ENCODE peak calls at places on chromosomes 4 and X, in seven cellular contexts. S is lower lobe of right lung, I is H1, K is transverse colon, J is heart right ventricle, E is lung, X is esophagus muscularis mucosa. N is an unnamed sample. For H3K4me1 and H3K27me3, the result is how much of the 10 kb centered on the place peaks cover.

GRCh38 chrX:150361777-150362351 is 1.3 kb upstream of the MAMLD1 start:
- DNase-seq in S (peak), I (peak), K (no peak), J (no peak), E (peak), X (no peak), N (no peak)

GRCh38 chr4:172554588-172554987 is 614.0 kb upstream of the GALNT7 start:
- DNase-seq in S (no peak), I (no peak), K (no peak), J (no peak), E (no peak), X (no peak), N (no peak)

GRCh38 chr4:2436301-2436700 is 17.5 kb downstream of the CFAP99 start:
- DNase-seq in S (no peak), I (no peak), K (no peak), J (no peak), E (no peak), X (no peak), N (no peak)

GRCh38 chr4:166501941-166502382 is 628.9 kb downstream of the TLL1 start:
- DNase-seq in S (no peak), I (peak), K (no peak), J (no peak), E (no peak), X (no peak), N (no peak)

GRCh38 chr4:172986114-172986513 is 182.5 kb upstream of the GALNT7 start:
- DNase-seq in S (no peak), I (no peak), K (no peak), J (no peak), E (no peak), X (no peak), N (no peak)

GRCh38 chrX:38985375-38985774 is 184.1 kb downstream of the MID1IP1 start:
- DNase-seq in S (no peak), I (no peak), K (no peak), J (no peak), E (no peak), X (no peak), N (no peak)

GRCh38 chr4:91502365-91502764 is 801.4 kb upstream of the GRID2 start:
- DNase-seq in S (no peak), I (no peak), K (no peak), J (no peak), E (no peak), X (no peak), N (no peak)

GRCh38 chrX:18668468-18668867 is 3.4 kb downstream of the RS1 start:
- DNase-seq in S (no peak), I (no peak), K (no peak), J (no peak), E (no peak), X (no peak), N (no peak)

GRCh38 chrX:70444326-70445196 is at the start of gene DLG3:
- DNase-seq in S (no peak), I (peak), K (no peak), J (no peak), E (no peak), X (no peak), N (no peak)

GRCh38 chr4:89422441-89422950 is 114.9 kb upstream of the GPRIN3 start:
- DNase-seq in S (no peak), I (no peak), K (no peak), J (no peak), E (no peak), X (no peak), N (no peak)
- H3K4me1 ChIP-seq in S (under half), I (under half), K (under half), J (under half), E (under half), X (under half), N (under half)

GRCh38 chrX:2913118-2913517 is 16.0 kb downstream of the ARSD start:
- DNase-seq in S (no peak), I (no peak), K (no peak), J (no peak), E (no peak), X (no peak), N (no peak)
- TF ChIP-seq CTCF in S (no peak), I (no peak), K (no peak), J (peak), E (no peak), X (no peak), N (no peak)

GRCh38 chr4:73222466-73223257 is 35.9 kb downstream of the ANKRD17 start:
- DNase-seq in S (no peak), I (no peak), K (peak), J (peak), E (peak), X (no peak), N (no peak)
- H3K27me3 ChIP-seq in S (under half), I (under half), K (under half), J (under half), E (under half), X (under half), N (under half)

GRCh38 chr4:184792950-184793555 is 32.7 kb downstream of the ACSL1 start:
- DNase-seq in S (peak), I (no peak), K (no peak), J (no peak), E (no peak), X (no peak), N (no peak)

GRCh38 chr4:184795214-184795844 is 30.4 kb downstream of the ACSL1 start:
- DNase-seq in S (no peak), I (no peak), K (no peak), J (no peak), E (no peak), X (no peak), N (no peak)

GRCh38 chr4:184794470-184794869 is 31.3 kb downstream of the ACSL1 start:
- DNase-seq in S (no peak), I (no peak), K (no peak), J (no peak), E (no peak), X (no peak), N (no peak)

GRCh38 chr4:184793735-184794355 is 31.9 kb downstream of the ACSL1 start:
- DNase-seq in S (no peak), I (no peak), K (no peak), J (no peak), E (no peak), X (no peak), N (no peak)

DNA sequence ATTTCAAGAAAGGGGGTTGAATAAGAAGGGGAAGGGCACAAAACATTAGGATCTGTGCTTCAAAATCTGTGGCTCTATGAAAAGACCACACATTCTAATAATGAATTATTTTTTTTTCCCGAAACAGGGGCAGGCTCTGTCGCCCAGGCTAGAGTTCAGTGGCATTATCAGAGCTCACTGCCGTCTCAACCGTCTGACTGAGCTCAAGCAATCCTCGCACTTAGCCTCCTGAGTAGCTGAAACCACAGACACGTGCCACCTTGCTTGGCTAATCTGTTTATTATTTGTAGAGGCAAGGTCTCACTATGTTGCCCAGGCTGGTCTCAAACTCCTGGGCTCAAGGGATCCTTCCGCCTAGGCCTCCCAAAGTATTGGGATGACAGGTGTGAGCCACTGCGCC is 33.4 kb downstream of the ACSL1 start:
- DNase-seq in S (no peak), I (no peak), K (no peak), J (no peak), E (no peak), X (no peak), N (no peak)
- H3K4me1 ChIP-seq in S (under half), I (under half), K (under half), J (under half), E (under half), X (under half), N (under half)

DNA sequence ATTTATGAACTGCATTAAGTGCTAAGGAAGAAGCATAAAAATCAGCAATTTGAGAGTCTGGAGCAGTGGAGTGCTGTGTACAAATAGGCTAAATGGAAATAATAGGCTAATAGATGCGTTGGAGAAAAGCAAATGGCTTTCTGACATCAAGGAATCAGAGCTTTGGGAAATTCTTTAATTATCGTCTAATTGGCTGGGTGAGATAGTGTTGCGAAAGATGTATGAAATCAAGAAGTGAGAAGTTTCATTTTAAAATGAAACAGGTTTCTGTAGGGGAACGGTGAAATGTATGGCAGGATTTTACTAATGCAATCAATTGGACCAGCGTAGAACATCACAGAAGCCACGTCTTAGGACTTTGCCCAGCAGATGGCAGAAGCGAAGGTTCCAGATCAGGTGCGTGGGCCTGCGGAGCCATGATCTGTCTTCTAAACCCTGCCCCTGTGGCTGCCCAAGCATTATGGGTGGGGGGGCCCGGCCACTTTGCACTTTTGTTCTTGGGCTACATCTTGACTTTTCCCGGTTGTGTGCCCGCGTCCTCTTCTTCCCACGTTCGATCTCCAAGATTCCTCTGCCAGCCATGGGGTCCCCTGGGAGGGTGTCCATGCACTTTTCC is 118.5 kb upstream of the SHISA3 start:
- DNase-seq in S (no peak), I (no peak), K (no peak), J (no peak), E (no peak), X (no peak), N (no peak)
- TF ChIP-seq CTCF in S (no peak), I (peak), K (no peak), J (no peak), E (no peak), X (no peak), N (no peak)

GRCh38 chr4:37241646-37242045 is 2.9 kb upstream of the NWD2 start:
- DNase-seq in S (no peak), I (no peak), K (no peak), J (no peak), E (no peak), X (no peak), N (no peak)
- H3K27me3 ChIP-seq in S (under half), I (under half), K (half or more), J (half or more), E (under half), X (under half), N (under half)

DNA sequence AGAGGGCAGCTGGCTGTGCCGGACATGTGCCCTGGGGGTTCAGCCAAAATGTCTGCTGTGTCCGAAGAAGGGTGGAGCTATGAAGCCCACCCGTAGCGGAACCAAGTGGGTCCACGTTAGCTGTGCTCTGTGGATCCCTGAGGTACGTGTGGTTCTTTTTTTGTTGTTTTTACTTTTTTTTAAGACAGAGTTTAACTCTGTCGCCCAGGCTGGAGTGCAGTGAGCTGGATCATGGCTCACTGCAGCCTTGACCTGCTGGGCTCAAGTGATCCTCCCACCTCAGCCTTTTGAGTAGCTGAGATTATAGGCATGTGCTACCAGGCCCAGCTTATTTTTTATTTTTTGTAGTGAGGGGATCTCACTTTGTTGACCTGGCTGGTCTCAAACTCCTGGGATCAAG is 46.2 kb downstream of the JADE1 start:
- DNase-seq in S (no peak), I (peak), K (no peak), J (no peak), E (no peak), X (no peak), N (no peak)
- H3K4me1 ChIP-seq in S (under half), I (under half), K (under half), J (under half), E (under half), X (under half), N (under half)

GRCh38 chr4:38131371-38132139 is 171.4 kb downstream of the PTTG2 start:
- DNase-seq in S (no peak), I (no peak), K (peak), J (no peak), E (no peak), X (no peak), N (no peak)
- TF ChIP-seq CTCF in S (no peak), I (peak), K (no peak), J (no peak), E (no peak), X (no peak), N (no peak)

DNA sequence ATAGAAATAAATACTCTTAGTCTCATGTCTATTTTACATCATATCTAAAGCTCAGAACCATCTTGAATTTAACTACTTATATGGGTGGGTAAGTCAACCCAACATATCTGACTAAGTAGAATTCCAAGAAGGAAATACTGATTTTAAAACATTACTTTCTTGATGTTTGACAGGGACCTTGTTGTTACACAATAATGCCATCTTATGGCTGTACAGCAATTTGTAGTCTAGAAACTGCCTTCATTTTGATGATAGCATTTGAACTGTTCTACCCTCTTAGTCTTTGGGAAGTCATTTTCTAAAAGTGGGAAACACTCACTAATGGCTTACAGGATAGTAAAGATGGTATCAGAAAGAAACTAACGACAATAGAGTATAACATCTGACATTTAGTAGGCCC is 929.5 kb downstream of the DMD start:
- DNase-seq in S (no peak), I (no peak), K (no peak), J (no peak), E (no peak), X (no peak), N (no peak)
- H3K27me3 ChIP-seq in S (under half), I (under half), K (under half), J (under half), E (under half), X (under half), N (under half)

N was measured in right atrium auricular region.